ENCODE peak calls at places on chromosomes 12 and 14, in nine cellular contexts. F is activated CD4-positive, alpha-beta T cell treated with anti-CD3 and anti-CD28 coated beads, Interleukin-2, amount 50 U/mL, for 48 hours; C is RCC 7860; Y is renal cortical epithelial cell; N is AG08395; H is NCI-H526 treated with DMSO at 0.1 percent for 48 hours; E is GM04503; K is LHCN-M2; J is HL-60. A is an unnamed sample.

GRCh38 chr12:3655331-3655900 is 97.5 kb downstream of the CRACR2A start:
- DNase-seq in E (no peak), K (peak), N (peak), C (no peak), J (peak), H (peak), Y (no peak), F (peak), A (peak)

GRCh38 chr14:53478174-53478573 is 325.1 kb upstream of the DDHD1 start:
- DNase-seq in F (no peak), N (no peak), Y (no peak), H (no peak), J (no peak), C (no peak), E (no peak), K (no peak), A (no peak)

GRCh38 chr14:87935895-87936294 is 57.1 kb downstream of the GALC start:
- DNase-seq in F (no peak), J (no peak), N (no peak), E (no peak), K (no peak), H (peak), Y (no peak), C (no peak), A (no peak)

GRCh38 chr14:53879022-53879686 is 77.5 kb downstream of the BMP4 start:
- DNase-seq in J (no peak), C (no peak), Y (no peak), K (no peak), F (no peak), E (no peak), H (no peak), N (no peak), A (no peak)

GRCh38 chr14:40447032-40447431 is 1014.8 kb upstream of the FBXO33 start:
- DNase-seq in J (no peak), H (no peak), K (no peak), F (no peak), N (no peak), C (no peak), Y (peak), E (no peak), A (peak)

GRCh38 chr14:34628681-34629135 is 1.2 kb downstream of the SNX6 start:
- DNase-seq in F (peak), H (no peak), J (no peak), C (no peak), K (no peak), E (no peak), Y (no peak), N (peak), A (no peak)

GRCh38 chr12:51441583-51441982 is 17.0 kb downstream of the SLC4A8 start:
- DNase-seq in F (no peak), E (peak), N (peak), J (no peak), Y (peak), C (no peak), H (no peak), K (peak), A (no peak)

GRCh38 chr12:111248221-111248620 is 120.7 kb downstream of the PHETA1 start:
- DNase-seq in J (peak), N (no peak), H (no peak), F (no peak), Y (no peak), E (no peak), C (peak), K (no peak), A (peak)

GRCh38 chr14:75876526-75876925 is 105.3 kb downstream of the TGFB3 start:
- DNase-seq in H (no peak), E (no peak), K (no peak), Y (no peak), N (no peak), C (no peak), F (no peak), J (no peak), A (no peak)

GRCh38 chr14:45939572-45939971 is 686.6 kb upstream of the MIS18BP1 start:
- DNase-seq in E (no peak), K (no peak), C (no peak), F (no peak), Y (no peak), H (no peak), J (no peak), N (no peak), A (no peak)

GRCh38 chr14:37246427-37246829 is 48.7 kb downstream of the MIPOL1 start:
- DNase-seq in C (peak), H (peak), Y (peak), J (no peak), E (no peak), F (no peak), K (peak), N (peak), A (peak)

GRCh38 chr12:107415834-107416233 is 269.8 kb upstream of the PWP1 start:
- DNase-seq in K (peak), N (peak), Y (peak), C (peak), J (no peak), H (no peak), E (peak), F (no peak), A (no peak)

GRCh38 chr12:53414756-53415417 is 8.8 kb upstream of the AMHR2 start:
- DNase-seq in H (no peak), E (no peak), N (no peak), K (no peak), Y (no peak), J (no peak), F (no peak), C (no peak), A (no peak)

GRCh38 chr14:104865069-104865630 is at the start of gene CEP170B:
- DNase-seq in H (no peak), E (no peak), F (peak), N (peak), K (no peak), J (no peak), Y (no peak), C (no peak), A (peak)

A was measured in NCI-H2171 treated with DMSO at 0.1 percent for 48 hours.